ENCODE peak calls at places on chromosomes 11 and 22, in eight cellular contexts. One of them, this sample, is unnamed.

GRCh38 chr11:125886997-125887372 is 483 bp upstream of the HYLS1 start:
- DNase-seq in HTR-8/SVneo: no peak
- DNase-seq in anterior cingulate cortex: no peak
- DNase-seq in activated naive CD4-positive, alpha-beta T cell treated with Interleukin-2 at 50 U/mL for 16 hours: no peak
- DNase-seq in left cardiac atrium: peak
- DNase-seq in activated gamma-delta T cell: peak
- DNase-seq in activated CD8-positive, alpha-beta T cell treated with anti-CD3 and anti-CD28 coated beads, Interleukin-2, amount 10 ng/mL, durations not matched to agents 7 days and 5 days: peak
- DNase-seq in ovary: peak
- DNase-seq in this sample: peak

GRCh38 chr11:125329786-125330185 is 165.2 kb downstream of the PKNOX2 start:
- DNase-seq in HTR-8/SVneo: no peak
- DNase-seq in anterior cingulate cortex: no peak
- DNase-seq in activated naive CD4-positive, alpha-beta T cell treated with Interleukin-2 at 50 U/mL for 16 hours: no peak
- DNase-seq in left cardiac atrium: no peak
- DNase-seq in activated gamma-delta T cell: no peak
- DNase-seq in activated CD8-positive, alpha-beta T cell treated with anti-CD3 and anti-CD28 coated beads, Interleukin-2, amount 10 ng/mL, durations not matched to agents 7 days and 5 days: no peak
- DNase-seq in ovary: no peak
- DNase-seq in this sample: no peak

GRCh38 chr11:79931692-79932091 is 490.9 kb upstream of the TENM4 start:
- DNase-seq in HTR-8/SVneo: no peak
- DNase-seq in anterior cingulate cortex: no peak
- DNase-seq in activated naive CD4-positive, alpha-beta T cell treated with Interleukin-2 at 50 U/mL for 16 hours: no peak
- DNase-seq in left cardiac atrium: no peak
- DNase-seq in activated gamma-delta T cell: no peak
- DNase-seq in activated CD8-positive, alpha-beta T cell treated with anti-CD3 and anti-CD28 coated beads, Interleukin-2, amount 10 ng/mL, durations not matched to agents 7 days and 5 days: no peak
- DNase-seq in ovary: no peak
- DNase-seq in this sample: no peak

GRCh38 chr11:130992788-130993187 is 76.5 kb upstream of the SNX19 start:
- DNase-seq in HTR-8/SVneo: no peak
- DNase-seq in anterior cingulate cortex: no peak
- DNase-seq in activated naive CD4-positive, alpha-beta T cell treated with Interleukin-2 at 50 U/mL for 16 hours: no peak
- DNase-seq in left cardiac atrium: no peak
- DNase-seq in activated gamma-delta T cell: no peak
- DNase-seq in activated CD8-positive, alpha-beta T cell treated with anti-CD3 and anti-CD28 coated beads, Interleukin-2, amount 10 ng/mL, durations not matched to agents 7 days and 5 days: no peak
- DNase-seq in ovary: no peak
- DNase-seq in this sample: no peak

GRCh38 chr22:49873228-49873940 is 19.7 kb downstream of the ZBED4 start:
- DNase-seq in HTR-8/SVneo: no peak
- DNase-seq in anterior cingulate cortex: no peak
- DNase-seq in activated naive CD4-positive, alpha-beta T cell treated with Interleukin-2 at 50 U/mL for 16 hours: no peak
- DNase-seq in left cardiac atrium: no peak
- DNase-seq in activated gamma-delta T cell: no peak
- DNase-seq in activated CD8-positive, alpha-beta T cell treated with anti-CD3 and anti-CD28 coated beads, Interleukin-2, amount 10 ng/mL, durations not matched to agents 7 days and 5 days: no peak
- DNase-seq in ovary: no peak
- DNase-seq in this sample: no peak

GRCh38 chr22:21951931-21952465 is 650 bp downstream of the PPM1F start:
- DNase-seq in HTR-8/SVneo: no peak
- DNase-seq in anterior cingulate cortex: no peak
- DNase-seq in activated naive CD4-positive, alpha-beta T cell treated with Interleukin-2 at 50 U/mL for 16 hours: no peak
- DNase-seq in left cardiac atrium: peak
- DNase-seq in activated gamma-delta T cell: no peak
- DNase-seq in activated CD8-positive, alpha-beta T cell treated with anti-CD3 and anti-CD28 coated beads, Interleukin-2, amount 10 ng/mL, durations not matched to agents 7 days and 5 days: peak
- DNase-seq in ovary: peak
- DNase-seq in this sample: peak

GRCh38 chr11:17719028-17719939 is at the start of gene MYOD1:
- DNase-seq in HTR-8/SVneo: peak
- DNase-seq in anterior cingulate cortex: no peak
- DNase-seq in activated naive CD4-positive, alpha-beta T cell treated with Interleukin-2 at 50 U/mL for 16 hours: no peak
- DNase-seq in left cardiac atrium: no peak
- DNase-seq in activated gamma-delta T cell: no peak
- DNase-seq in activated CD8-positive, alpha-beta T cell treated with anti-CD3 and anti-CD28 coated beads, Interleukin-2, amount 10 ng/mL, durations not matched to agents 7 days and 5 days: no peak
- DNase-seq in ovary: no peak
- DNase-seq in this sample: peak

GRCh38 chr11:35491231-35491871 is 34.1 kb downstream of the PAMR1 start:
- DNase-seq in HTR-8/SVneo: no peak
- DNase-seq in anterior cingulate cortex: no peak
- DNase-seq in activated naive CD4-positive, alpha-beta T cell treated with Interleukin-2 at 50 U/mL for 16 hours: no peak
- DNase-seq in left cardiac atrium: no peak
- DNase-seq in activated gamma-delta T cell: no peak
- DNase-seq in activated CD8-positive, alpha-beta T cell treated with anti-CD3 and anti-CD28 coated beads, Interleukin-2, amount 10 ng/mL, durations not matched to agents 7 days and 5 days: no peak
- DNase-seq in ovary: no peak
- DNase-seq in this sample: no peak

GRCh38 chr11:128662960-128663359 is 30.9 kb upstream of the FLI1 start:
- DNase-seq in HTR-8/SVneo: no peak
- DNase-seq in anterior cingulate cortex: no peak
- DNase-seq in activated naive CD4-positive, alpha-beta T cell treated with Interleukin-2 at 50 U/mL for 16 hours: no peak
- DNase-seq in left cardiac atrium: no peak
- DNase-seq in activated gamma-delta T cell: no peak
- DNase-seq in activated CD8-positive, alpha-beta T cell treated with anti-CD3 and anti-CD28 coated beads, Interleukin-2, amount 10 ng/mL, durations not matched to agents 7 days and 5 days: no peak
- DNase-seq in ovary: no peak
- DNase-seq in this sample: no peak

GRCh38 chr11:64598797-64599697 is 8.0 kb downstream of the SLC22A12 start:
- DNase-seq in HTR-8/SVneo: no peak
- DNase-seq in anterior cingulate cortex: no peak
- DNase-seq in activated naive CD4-positive, alpha-beta T cell treated with Interleukin-2 at 50 U/mL for 16 hours: no peak
- DNase-seq in left cardiac atrium: peak
- DNase-seq in activated gamma-delta T cell: no peak
- DNase-seq in activated CD8-positive, alpha-beta T cell treated with anti-CD3 and anti-CD28 coated beads, Interleukin-2, amount 10 ng/mL, durations not matched to agents 7 days and 5 days: no peak
- DNase-seq in ovary: no peak
- DNase-seq in this sample: no peak

GRCh38 chr11:64484308-64485061 is 106.5 kb upstream of the SLC22A12 start:
- DNase-seq in HTR-8/SVneo: no peak
- DNase-seq in anterior cingulate cortex: no peak
- DNase-seq in activated naive CD4-positive, alpha-beta T cell treated with Interleukin-2 at 50 U/mL for 16 hours: no peak
- DNase-seq in left cardiac atrium: no peak
- DNase-seq in activated gamma-delta T cell: no peak
- DNase-seq in activated CD8-positive, alpha-beta T cell treated with anti-CD3 and anti-CD28 coated beads, Interleukin-2, amount 10 ng/mL, durations not matched to agents 7 days and 5 days: no peak
- DNase-seq in ovary: no peak
- DNase-seq in this sample: no peak

GRCh38 chr11:47186076-47186936 is at the start of gene PACSIN3:
- DNase-seq in HTR-8/SVneo: peak
- DNase-seq in anterior cingulate cortex: no peak
- DNase-seq in activated naive CD4-positive, alpha-beta T cell treated with Interleukin-2 at 50 U/mL for 16 hours: peak
- DNase-seq in left cardiac atrium: peak
- DNase-seq in activated gamma-delta T cell: peak
- DNase-seq in activated CD8-positive, alpha-beta T cell treated with anti-CD3 and anti-CD28 coated beads, Interleukin-2, amount 10 ng/mL, durations not matched to agents 7 days and 5 days: peak
- DNase-seq in ovary: peak
- DNase-seq in this sample: peak

GRCh38 chr11:9748361-9748970 is 84.6 kb downstream of the SWAP70 start:
- DNase-seq in HTR-8/SVneo: peak
- DNase-seq in anterior cingulate cortex: no peak
- DNase-seq in activated naive CD4-positive, alpha-beta T cell treated with Interleukin-2 at 50 U/mL for 16 hours: peak
- DNase-seq in left cardiac atrium: peak
- DNase-seq in activated gamma-delta T cell: no peak
- DNase-seq in activated CD8-positive, alpha-beta T cell treated with anti-CD3 and anti-CD28 coated beads, Interleukin-2, amount 10 ng/mL, durations not matched to agents 7 days and 5 days: peak
- DNase-seq in ovary: no peak
- DNase-seq in this sample: peak

GRCh38 chr11:118625976-118626375 is 18.6 kb downstream of the PHLDB1 start:
- DNase-seq in HTR-8/SVneo: no peak
- DNase-seq in anterior cingulate cortex: no peak
- DNase-seq in activated naive CD4-positive, alpha-beta T cell treated with Interleukin-2 at 50 U/mL for 16 hours: no peak
- DNase-seq in left cardiac atrium: no peak
- DNase-seq in activated gamma-delta T cell: no peak
- DNase-seq in activated CD8-positive, alpha-beta T cell treated with anti-CD3 and anti-CD28 coated beads, Interleukin-2, amount 10 ng/mL, durations not matched to agents 7 days and 5 days: no peak
- DNase-seq in ovary: no peak
- DNase-seq in this sample: no peak

GRCh38 chr11:66337103-66337899 is 1.1 kb upstream of the RIN1 start:
- DNase-seq in HTR-8/SVneo: no peak
- DNase-seq in anterior cingulate cortex: no peak
- DNase-seq in activated naive CD4-positive, alpha-beta T cell treated with Interleukin-2 at 50 U/mL for 16 hours: no peak
- DNase-seq in left cardiac atrium: no peak
- DNase-seq in activated gamma-delta T cell: no peak
- DNase-seq in activated CD8-positive, alpha-beta T cell treated with anti-CD3 and anti-CD28 coated beads, Interleukin-2, amount 10 ng/mL, durations not matched to agents 7 days and 5 days: no peak
- DNase-seq in ovary: no peak
- DNase-seq in this sample: peak

GRCh38 chr11:44203270-44204043 is 106.5 kb downstream of the ALX4 start:
- DNase-seq in HTR-8/SVneo: no peak
- DNase-seq in anterior cingulate cortex: no peak
- DNase-seq in activated naive CD4-positive, alpha-beta T cell treated with Interleukin-2 at 50 U/mL for 16 hours: no peak
- DNase-seq in left cardiac atrium: no peak
- DNase-seq in activated gamma-delta T cell: no peak
- DNase-seq in activated CD8-positive, alpha-beta T cell treated with anti-CD3 and anti-CD28 coated beads, Interleukin-2, amount 10 ng/mL, durations not matched to agents 7 days and 5 days: no peak
- DNase-seq in ovary: no peak
- DNase-seq in this sample: no peak

GRCh38 chr11:106178361-106178760 is 100.9 kb downstream of the AASDHPPT start:
- DNase-seq in HTR-8/SVneo: no peak
- DNase-seq in anterior cingulate cortex: no peak
- DNase-seq in activated naive CD4-positive, alpha-beta T cell treated with Interleukin-2 at 50 U/mL for 16 hours: no peak
- DNase-seq in left cardiac atrium: no peak
- DNase-seq in activated gamma-delta T cell: no peak
- DNase-seq in activated CD8-positive, alpha-beta T cell treated with anti-CD3 and anti-CD28 coated beads, Interleukin-2, amount 10 ng/mL, durations not matched to agents 7 days and 5 days: no peak
- DNase-seq in ovary: no peak
- DNase-seq in this sample: no peak

GRCh38 chr22:30694638-30695350 is at the start of gene OSBP2:
- DNase-seq in HTR-8/SVneo: no peak
- DNase-seq in anterior cingulate cortex: no peak
- DNase-seq in activated naive CD4-positive, alpha-beta T cell treated with Interleukin-2 at 50 U/mL for 16 hours: peak
- DNase-seq in left cardiac atrium: peak
- DNase-seq in activated gamma-delta T cell: peak
- DNase-seq in activated CD8-positive, alpha-beta T cell treated with anti-CD3 and anti-CD28 coated beads, Interleukin-2, amount 10 ng/mL, durations not matched to agents 7 days and 5 days: no peak
- DNase-seq in ovary: peak
- DNase-seq in this sample: peak

GRCh38 chr11:35138606-35138948 is 394 bp upstream of the CD44 start:
- DNase-seq in HTR-8/SVneo: peak
- DNase-seq in anterior cingulate cortex: no peak
- DNase-seq in activated naive CD4-positive, alpha-beta T cell treated with Interleukin-2 at 50 U/mL for 16 hours: no peak
- DNase-seq in left cardiac atrium: no peak
- DNase-seq in activated gamma-delta T cell: no peak
- DNase-seq in activated CD8-positive, alpha-beta T cell treated with anti-CD3 and anti-CD28 coated beads, Interleukin-2, amount 10 ng/mL, durations not matched to agents 7 days and 5 days: no peak
- DNase-seq in ovary: no peak
- DNase-seq in this sample: no peak

GRCh38 chr11:38498721-38499120 is 1900.7 kb upstream of the RAG2 start:
- DNase-seq in HTR-8/SVneo: no peak
- DNase-seq in anterior cingulate cortex: no peak
- DNase-seq in activated naive CD4-positive, alpha-beta T cell treated with Interleukin-2 at 50 U/mL for 16 hours: no peak
- DNase-seq in left cardiac atrium: no peak
- DNase-seq in activated gamma-delta T cell: no peak
- DNase-seq in activated CD8-positive, alpha-beta T cell treated with anti-CD3 and anti-CD28 coated beads, Interleukin-2, amount 10 ng/mL, durations not matched to agents 7 days and 5 days: no peak
- DNase-seq in ovary: no peak
- DNase-seq in this sample: no peak

GRCh38 chr22:46587492-46588278 is 32.5 kb upstream of the GRAMD4 start:
- DNase-seq in HTR-8/SVneo: no peak
- DNase-seq in anterior cingulate cortex: no peak
- DNase-seq in activated naive CD4-positive, alpha-beta T cell treated with Interleukin-2 at 50 U/mL for 16 hours: no peak
- DNase-seq in left cardiac atrium: no peak
- DNase-seq in activated gamma-delta T cell: no peak
- DNase-seq in activated CD8-positive, alpha-beta T cell treated with anti-CD3 and anti-CD28 coated beads, Interleukin-2, amount 10 ng/mL, durations not matched to agents 7 days and 5 days: peak
- DNase-seq in ovary: no peak
- DNase-seq in this sample: no peak

GRCh38 chr11:10748241-10748640 is 2.8 kb upstream of the CTR9 start:
- DNase-seq in HTR-8/SVneo: no peak
- DNase-seq in anterior cingulate cortex: no peak
- DNase-seq in activated naive CD4-positive, alpha-beta T cell treated with Interleukin-2 at 50 U/mL for 16 hours: no peak
- DNase-seq in left cardiac atrium: no peak
- DNase-seq in activated gamma-delta T cell: no peak
- DNase-seq in activated CD8-positive, alpha-beta T cell treated with anti-CD3 and anti-CD28 coated beads, Interleukin-2, amount 10 ng/mL, durations not matched to agents 7 days and 5 days: no peak
- DNase-seq in ovary: no peak
- DNase-seq in this sample: no peak

GRCh38 chr22:39175127-39176066 is 22.9 kb upstream of the CBX7 start:
- DNase-seq in HTR-8/SVneo: no peak
- DNase-seq in anterior cingulate cortex: no peak
- DNase-seq in activated naive CD4-positive, alpha-beta T cell treated with Interleukin-2 at 50 U/mL for 16 hours: no peak
- DNase-seq in left cardiac atrium: no peak
- DNase-seq in activated gamma-delta T cell: no peak
- DNase-seq in activated CD8-positive, alpha-beta T cell treated with anti-CD3 and anti-CD28 coated beads, Interleukin-2, amount 10 ng/mL, durations not matched to agents 7 days and 5 days: no peak
- DNase-seq in ovary: no peak
- DNase-seq in this sample: no peak

This sample was measured in sigmoid colon.